ENCODE peak calls at places on chromosomes 5 and 9, in four cellular contexts. Z is iris pigment epithelial cell; C is HTR-8/SVneo; F is central memory CD4-positive, alpha-beta T cell. X is an unnamed sample.

GRCh38 chr5:179375236-179375685 is 30.0 kb upstream of the ADAMTS2 start:
- DNase-seq in Z (no peak), C (no peak), F (no peak), X (no peak)

GRCh38 chr5:179296150-179296821 is 49.0 kb downstream of the ADAMTS2 start:
- DNase-seq in Z (no peak), C (no peak), F (no peak), X (no peak)

GRCh38 chr9:119959846-119960545 is 590.8 kb upstream of the BRINP1 start:
- DNase-seq in Z (peak; percentile 14), C (no peak), F (no peak), X (no peak)

GRCh38 chr5:112996830-112997374 is 20.3 kb downstream of the DCP2 start:
- DNase-seq in Z (peak; percentile 25), C (no peak), F (no peak), X (no peak)

GRCh38 chr9:127937383-127938297 is at the start of gene DPM2:
- DNase-seq in Z (peak; percentile 91), C (peak; percentile 90), F (peak; percentile 85), X (peak; percentile 90)

GRCh38 chr5:63825984-63826383 is 136.3 kb downstream of the HTR1A start:
- DNase-seq in Z (no peak), C (no peak), F (no peak), X (no peak)

GRCh38 chr5:139797856-139798510 is 2.4 kb downstream of the PSD2 start:
- DNase-seq in Z (no peak), C (no peak), F (no peak), X (no peak)

GRCh38 chr5:154101184-154101583 is 62.4 kb downstream of the MFAP3 start:
- DNase-seq in Z (no peak), C (no peak), F (no peak), X (no peak)

GRCh38 chr9:36018755-36019720 is 17.7 kb upstream of the RECK start:
- DNase-seq in Z (no peak), C (no peak), F (no peak), X (no peak)

GRCh38 chr5:621341-621761 is 9.2 kb downstream of the CEP72 start:
- DNase-seq in Z (no peak), C (no peak), F (no peak), X (no peak)

GRCh38 chr5:72167790-72168189 is 60.5 kb downstream of the MAP1B start:
- DNase-seq in Z (no peak), C (no peak), F (no peak), X (no peak)

GRCh38 chr9:131459056-131459455 is 43.7 kb upstream of the POMT1 start:
- DNase-seq in Z (no peak), C (no peak), F (no peak), X (no peak)

GRCh38 chr9:138045541-138046490 is 168.2 kb downstream of the CACNA1B start:
- DNase-seq in Z (no peak), C (no peak), F (no peak), X (no peak)

GRCh38 chr9:136629879-136630661 is 32.6 kb upstream of the EGFL7 start:
- DNase-seq in Z (peak; percentile 30), C (peak; percentile 63), F (peak; percentile 28), X (peak; percentile 79)

GRCh38 chr5:36180556-36181350 is 28.8 kb downstream of the SKP2 start:
- DNase-seq in Z (no peak), C (no peak), F (no peak), X (no peak)

GRCh38 chr9:114385412-114386181 is 2.2 kb downstream of the AKNA start:
- DNase-seq in Z (peak; percentile 92), C (peak; percentile 70), F (peak; percentile 95), X (peak; percentile 85)

GRCh38 chr5:134784241-134784920 is 25.8 kb downstream of the DDX46 start:
- DNase-seq in Z (peak; percentile 35), C (no peak), F (no peak), X (no peak)

GRCh38 chr5:139708877-139709586 is 60.9 kb downstream of the CXXC5 start:
- DNase-seq in Z (peak; percentile 56), C (peak; percentile 41), F (no peak), X (peak; percentile 92)

GRCh38 chr9:131214457-131214856 is 61.9 kb downstream of the FAM78A start:
- DNase-seq in Z (no peak), C (no peak), F (no peak), X (no peak)

GRCh38 chr5:164002214-164002613 is 496.8 kb downstream of the MAT2B start:
- DNase-seq in Z (peak; percentile 29), C (peak; percentile 10), F (no peak), X (no peak)

GRCh38 chr5:120538644-120539043 is 74.5 kb downstream of the PRR16 start:
- DNase-seq in Z (peak; percentile 61), C (no peak), F (no peak), X (no peak)

GRCh38 chr5:137778772-137779564 is 24.8 kb upstream of the HNRNPA0 start:
- DNase-seq in Z (peak; percentile 36), C (peak; percentile 38), F (peak; percentile 5), X (no peak)

GRCh38 chr5:133425183-133425582 is 187.2 kb downstream of the FSTL4 start:
- DNase-seq in Z (no peak), C (no peak), F (no peak), X (no peak)

GRCh38 chr9:14523545-14523944 is 169.7 kb downstream of the ZDHHC21 start:
- DNase-seq in Z (no peak), C (no peak), F (no peak), X (no peak)

GRCh38 chr9:107484117-107484723 is 5.3 kb downstream of the KLF4 start:
- DNase-seq in Z (peak; percentile 80), C (no peak), F (no peak), X (peak; percentile 83)

GRCh38 chr5:142548739-142549275 is 137.1 kb downstream of the FGF1 start:
- DNase-seq in Z (peak; percentile 98), C (peak; percentile 85), F (peak; percentile 9), X (peak; percentile 95)

GRCh38 chr9:72477862-72478564 is 43.4 kb upstream of the TMC1 start:
- DNase-seq in Z (peak; percentile 86), C (peak; percentile 66), F (no peak), X (no peak)

GRCh38 chr9:976805-977360 is 428 bp downstream of the DMRT3 start:
- DNase-seq in Z (no peak), C (no peak), F (no peak), X (no peak)

GRCh38 chr9:27385606-27386005 is 88.7 kb upstream of the EQTN start:
- DNase-seq in Z (no peak), C (no peak), F (no peak), X (no peak)

GRCh38 chr9:76542360-76542759 is 83.4 kb downstream of the GCNT1 start:
- DNase-seq in Z (no peak), C (no peak), F (no peak), X (peak; percentile 76)

GRCh38 chr5:93995126-93995621 is 253.8 kb upstream of the POU5F2 start:
- DNase-seq in Z (peak; percentile 29), C (no peak), F (no peak), X (no peak)

GRCh38 chr5:161530700-161531099 is 15.8 kb downstream of the GABRB2 start:
- DNase-seq in Z (no peak), C (no peak), F (no peak), X (no peak)

GRCh38 chr9:18699749-18700148 is 225.8 kb downstream of the ADAMTSL1 start:
- DNase-seq in Z (no peak), C (no peak), F (no peak), X (no peak)

GRCh38 chr5:126031989-126032716 is 391.1 kb upstream of the GRAMD2B start:
- DNase-seq in Z (peak; percentile 64), C (no peak), F (no peak), X (peak; percentile 58)